ENCODE peak calls at places on chromosomes 6 and 20, in five cellular contexts. C is astrocyte, T is kidney epithelial cell, F is AG10803, K is Peyer's patch. V is an unnamed sample.

GRCh38 chr6:111985202-111985731 is 68.6 kb upstream of the CCN6 start:
- DNase-seq in C (peak; percentile 99), T (peak; percentile 90), F (peak; percentile 96), K (no peak), V (no peak)

GRCh38 chr6:52103661-52104060 is 16.2 kb upstream of the PKHD1 start:
- DNase-seq in C (no peak), T (no peak), F (no peak), K (no peak), V (no peak)

GRCh38 chr20:63703976-63704748 is 3.6 kb downstream of the ARFRP1 start:
- DNase-seq in C (no peak), T (no peak), F (no peak), K (no peak), V (no peak)

GRCh38 chr6:105900120-105900937 is 185.8 kb upstream of the PRDM1 start:
- DNase-seq in C (peak; percentile 74), T (peak; percentile 37), F (peak; percentile 91), K (no peak), V (no peak)

GRCh38 chr20:19265646-19266374 is 53.4 kb downstream of the SLC24A3 start:
- DNase-seq in C (no peak), T (no peak), F (no peak), K (no peak), V (no peak)

GRCh38 chr6:139473239-139473701 is 98.8 kb upstream of the CITED2 start:
- DNase-seq in C (peak; percentile 39), T (no peak), F (peak; percentile 20), K (no peak), V (no peak)

GRCh38 chr6:34068462-34069044 is 77.3 kb downstream of the GRM4 start:
- DNase-seq in C (no peak), T (no peak), F (no peak), K (no peak), V (no peak)

GRCh38 chr20:2449386-2449785 is 21.2 kb downstream of the SNRPB start:
- DNase-seq in C (no peak), T (no peak), F (no peak), K (no peak), V (no peak)

GRCh38 chr6:37940074-37940847 is 120.7 kb downstream of the ZFAND3 start:
- DNase-seq in C (peak; percentile 29), T (no peak), F (peak; percentile 43), K (no peak), V (no peak)

GRCh38 chr6:70162972-70163371 is 139.9 kb downstream of the COL9A1 start:
- DNase-seq in C (no peak), T (no peak), F (no peak), K (no peak), V (no peak)

GRCh38 chr6:3722211-3722621 is 29.3 kb downstream of the PXDC1 start:
- DNase-seq in C (peak; percentile 18), T (no peak), F (peak; percentile 78), K (no peak), V (no peak)

GRCh38 chr20:50283922-50284810 is 93.5 kb downstream of the CEBPB start:
- DNase-seq in C (peak; percentile 53), T (peak; percentile 57), F (peak; percentile 64), K (no peak), V (peak; percentile 90)

GRCh38 chr20:1508576-1508975 is 17.4 kb upstream of the SIRPB2 start:
- DNase-seq in C (no peak), T (no peak), F (no peak), K (no peak), V (no peak)

GRCh38 chr20:59561228-59561605 is 43.1 kb upstream of the PHACTR3 start:
- DNase-seq in C (no peak), T (no peak), F (no peak), K (no peak), V (no peak)

GRCh38 chr6:111782887-111783286 is 90.4 kb downstream of the FYN start:
- DNase-seq in C (no peak), T (no peak), F (no peak), K (no peak), V (no peak)

GRCh38 chr20:60813066-60813465 is 439.0 kb upstream of the CDH4 start:
- DNase-seq in C (no peak), T (no peak), F (no peak), K (no peak), V (no peak)

GRCh38 chr6:84522135-84522535 is 242.3 kb downstream of the TBX18 start:
- DNase-seq in C (peak; percentile 94), T (peak; percentile 81), F (peak; percentile 79), K (no peak), V (no peak)

GRCh38 chr6:34352305-34352937 is 40.0 kb downstream of the NUDT3 start:
- DNase-seq in C (peak; percentile 23), T (no peak), F (peak; percentile 72), K (no peak), V (no peak)

GRCh38 chr6:34514112-34514511 is 42.0 kb downstream of the SPDEF start:
- DNase-seq in C (no peak), T (no peak), F (no peak), K (no peak), V (peak; percentile 1)

GRCh38 chr6:152004896-152005295 is 197.4 kb downstream of the ESR1 start:
- DNase-seq in C (no peak), T (no peak), F (no peak), K (no peak), V (no peak)

GRCh38 chr6:12249516-12250394 is 40.4 kb upstream of the EDN1 start:
- DNase-seq in C (no peak), T (no peak), F (no peak), K (no peak), V (no peak)

GRCh38 chr20:61422636-61423425 is 170.8 kb downstream of the CDH4 start:
- DNase-seq in C (no peak), T (no peak), F (no peak), K (no peak), V (no peak)

GRCh38 chr6:8139451-8139850 is 37.1 kb upstream of the EEF1E1 start:
- DNase-seq in C (no peak), T (no peak), F (no peak), K (no peak), V (no peak)
- TF ChIP-seq CTCF in C (no peak), T (no peak), F (no peak), K (no peak), V (no peak)

GRCh38 chr6:82363368-82364086 is at the start of gene TPBG:
- DNase-seq in C (peak; percentile 85), T (no peak), F (peak; percentile 71), K (no peak), V (peak; percentile 59)
- TF ChIP-seq CTCF in C (no peak), T (peak; percentile 52), F (peak; percentile 36), K (no peak), V (no peak)

GRCh38 chr20:38649275-38649891 is 47.8 kb downstream of the ARHGAP40 start:
- DNase-seq in C (peak; percentile 6), T (no peak), F (no peak), K (no peak), V (no peak)
- TF ChIP-seq CTCF in C (peak; percentile 39), T (peak; percentile 61), F (peak; percentile 45), K (no peak), V (peak; percentile 21)

GRCh38 chr6:16276991-16277981 is 38.9 kb downstream of the GMPR start:
- DNase-seq in C (peak; percentile 91), T (peak; percentile 90), F (peak; percentile 86), K (no peak), V (peak; percentile 58)
- TF ChIP-seq CTCF in C (peak; percentile 75), T (peak; percentile 83), F (peak; percentile 63), K (no peak), V (peak; percentile 27)

GRCh38 chr6:72699142-72699541 is 77.3 kb downstream of the KCNQ5 start:
- DNase-seq in C (no peak), T (no peak), F (no peak), K (no peak), V (no peak)

GRCh38 chr6:72702421-72702820 is 80.6 kb downstream of the KCNQ5 start:
- DNase-seq in C (no peak), T (no peak), F (no peak), K (no peak), V (no peak)

GRCh38 chr6:72709436-72709835 is 87.6 kb downstream of the KCNQ5 start:
- DNase-seq in C (no peak), T (no peak), F (peak; percentile 84), K (no peak), V (no peak)

GRCh38 chr6:72703093-72703492 is 81.2 kb downstream of the KCNQ5 start:
- DNase-seq in C (no peak), T (no peak), F (no peak), K (no peak), V (no peak)

DNA sequence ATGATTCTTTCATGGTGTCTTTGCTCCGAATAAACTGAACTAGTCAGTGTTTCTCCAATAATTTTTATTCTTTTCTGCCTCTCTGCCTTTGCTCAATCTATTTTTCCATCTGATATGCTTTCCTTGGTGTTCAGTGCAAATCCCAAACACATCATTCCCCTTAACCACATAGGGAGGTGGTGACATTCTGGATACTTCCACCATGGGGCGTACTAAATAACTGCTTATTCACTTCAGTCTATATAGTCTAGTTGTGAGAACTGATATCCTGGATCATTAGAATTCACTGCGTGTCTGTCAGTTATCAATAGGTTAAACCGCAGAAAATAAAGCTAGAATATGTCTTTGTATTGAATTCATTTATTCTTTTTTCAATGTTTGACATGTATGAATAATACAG is 83.1 kb downstream of the KCNQ5 start:
- DNase-seq in C (no peak), T (no peak), F (no peak), K (no peak), V (no peak)
- TF ChIP-seq CTCF in C (no peak), T (no peak), F (peak; percentile 31), K (no peak), V (no peak)

GRCh38 chr20:47124235-47124717 is 229.6 kb downstream of the EYA2 start:
- DNase-seq in C (peak; percentile 40), T (no peak), F (peak; percentile 25), K (no peak), V (no peak)
- TF ChIP-seq CTCF in C (no peak), T (no peak), F (no peak), K (no peak), V (no peak)

DNA sequence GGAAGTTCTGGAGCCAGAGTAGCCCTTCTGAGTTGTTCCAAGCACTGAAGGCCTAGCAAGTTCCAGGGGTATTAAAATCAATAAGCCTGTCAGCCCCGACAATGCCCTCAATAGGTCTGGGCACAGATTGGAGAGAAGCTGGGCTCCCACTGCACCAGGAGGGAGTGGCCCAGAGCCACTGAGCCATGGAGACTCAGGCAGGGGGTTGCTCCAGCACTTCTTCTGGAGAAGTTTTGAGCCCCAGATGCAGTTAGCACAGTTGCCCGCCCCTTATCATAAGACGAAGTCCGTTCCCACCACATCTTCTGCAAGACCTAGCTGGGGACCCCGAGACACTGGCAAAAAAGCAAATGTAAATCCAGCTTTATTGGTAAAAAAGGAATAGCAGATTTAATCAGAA is 13.0 kb downstream of the DEFB132 start:
- DNase-seq in C (no peak), T (no peak), F (no peak), K (no peak), V (no peak)
- TF ChIP-seq CTCF in C (no peak), T (no peak), F (no peak), K (no peak), V (no peak)

DNA sequence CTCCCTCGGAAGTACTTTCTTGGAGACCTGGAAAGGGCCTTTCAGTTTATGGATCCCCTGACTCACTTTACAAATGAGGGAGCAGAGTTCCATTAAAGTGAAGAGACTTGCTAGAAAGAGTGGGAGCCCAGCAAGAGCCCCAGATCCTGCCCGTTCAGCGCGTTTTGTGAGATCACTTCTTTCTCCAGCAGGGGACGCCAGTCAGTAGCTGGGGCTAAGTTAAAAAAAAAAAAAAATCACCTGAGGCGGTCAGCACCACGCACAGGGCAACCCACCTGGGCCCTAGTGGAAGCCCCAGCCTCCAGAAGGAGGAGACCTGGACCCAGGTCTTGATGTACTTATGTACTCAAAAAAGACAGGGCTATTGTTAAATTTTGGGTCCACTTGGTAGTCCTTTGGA is 274.5 kb upstream of the RNF24 start:
- DNase-seq in C (no peak), T (no peak), F (no peak), K (no peak), V (no peak)
- TF ChIP-seq CTCF in C (no peak), T (no peak), F (no peak), K (no peak), V (no peak)